ENCODE peak calls at places on chromosomes 13 and 19, in seven cellular contexts. J, K, P, O, I, A and W are unnamed samples.

GRCh38 chr19:50328257-50329145 is 676 bp downstream of the KCNC3 start:
- DNase-seq in O (no peak), I (no peak), A (no peak), J (peak; percentile 50), K (no peak), P (no peak), W (no peak)

GRCh38 chr19:8515317-8515716 is 1.4 kb upstream of the ZNF414 start:
- DNase-seq in O (no peak), P (no peak), K (no peak), I (no peak), J (no peak), A (peak; percentile 73), W (no peak)

GRCh38 chr13:25406377-25406776 is 34.6 kb downstream of the ATP8A2 start:
- DNase-seq in P (no peak), J (peak; percentile 16), A (no peak), K (peak; percentile 7), O (peak; percentile 75), I (no peak), W (no peak)

GRCh38 chr19:52670046-52670445 is 31.9 kb upstream of the ZNF83 start:
- DNase-seq in O (no peak), I (no peak), P (no peak), A (no peak), K (peak; percentile 92), J (no peak), W (no peak)

GRCh38 chr13:99813346-99814095 is 158.0 kb downstream of the ZIC5 start:
- DNase-seq in O (no peak), I (no peak), P (no peak), J (no peak), A (no peak), K (no peak), W (no peak)

GRCh38 chr19:20513179-20513934 is 52.2 kb downstream of the ZNF737 start:
- DNase-seq in K (no peak), P (no peak), I (no peak), J (no peak), A (no peak), O (peak; percentile 11), W (no peak)

GRCh38 chr13:97109841-97110492 is 112.2 kb upstream of the MBNL2 start:
- DNase-seq in K (peak; percentile 89), I (peak; percentile 66), A (peak; percentile 96), J (peak; percentile 88), P (peak; percentile 74), O (peak; percentile 93), W (no peak)

GRCh38 chr19:4870025-4870700 is 2.7 kb upstream of the PLIN3 start:
- DNase-seq in O (peak; percentile 44), P (no peak), K (peak; percentile 89), I (no peak), A (peak; percentile 68), J (peak; percentile 62), W (no peak)

GRCh38 chr13:111880185-111880584 is 186.8 kb upstream of the SOX1 start:
- DNase-seq in P (no peak), O (no peak), J (no peak), K (no peak), I (no peak), A (no peak), W (peak; percentile 55)

GRCh38 chr19:7734220-7735203 is 2.6 kb upstream of the CLEC4G start:
- DNase-seq in O (no peak), J (no peak), I (no peak), P (no peak), K (peak; percentile 4), A (no peak), W (no peak)

GRCh38 chr13:26050568-26051230 is 1.1 kb downstream of the SHISA2 start:
- DNase-seq in O (peak; percentile 91), J (peak; percentile 28), A (no peak), P (peak; percentile 30), K (no peak), I (no peak), W (peak; percentile 49)

GRCh38 chr19:43695985-43696729 is 19.7 kb upstream of the IRGC start:
- DNase-seq in I (no peak), O (no peak), J (no peak), P (no peak), A (no peak), K (no peak), W (no peak)

GRCh38 chr13:52455677-52456041 is 381 bp downstream of the CKAP2 start:
- DNase-seq in O (peak; percentile 75), I (peak; percentile 19), P (peak; percentile 76), K (peak; percentile 50), J (peak; percentile 83), A (peak; percentile 87), W (peak; percentile 88)

GRCh38 chr19:52809801-52810200 is 11.6 kb downstream of the ZNF28 start:
- DNase-seq in P (no peak), A (no peak), J (no peak), O (no peak), I (no peak), K (no peak), W (no peak)

GRCh38 chr13:27969073-27969865 is at the start of gene CDX2:
- DNase-seq in O (no peak), J (no peak), I (no peak), P (no peak), K (no peak), A (no peak), W (no peak)

GRCh38 chr13:49304763-49305695 is 57.3 kb downstream of the CDADC1 start:
- DNase-seq in K (no peak), O (no peak), J (no peak), I (no peak), A (no peak), P (no peak), W (peak; percentile 84)

GRCh38 chr19:33344210-33344609 is 29.3 kb upstream of the CEBPG start:
- DNase-seq in J (no peak), P (peak; percentile 18), O (no peak), A (no peak), K (no peak), I (no peak), W (no peak)

GRCh38 chr19:54160182-54160811 is 776 bp upstream of the LENG1 start:
- DNase-seq in K (peak; percentile 20), J (peak; percentile 26), O (no peak), I (no peak), A (no peak), P (no peak), W (no peak)

GRCh38 chr19:14053032-14053431 is 8.8 kb downstream of the PALM3 start:
- DNase-seq in P (no peak), I (no peak), A (no peak), O (no peak), K (no peak), J (no peak), W (no peak)

GRCh38 chr13:67440240-67440639 is 210.1 kb upstream of the PCDH9 start:
- DNase-seq in K (no peak), J (no peak), I (no peak), O (no peak), A (no peak), P (no peak), W (no peak)

GRCh38 chr19:33266971-33267484 is 35.3 kb downstream of the CEBPA start:
- DNase-seq in A (peak; percentile 40), P (no peak), O (no peak), K (no peak), J (no peak), I (no peak), W (no peak)

GRCh38 chr13:51763486-51763885 is 40.5 kb downstream of the DHRS12 start:
- DNase-seq in K (no peak), J (no peak), P (no peak), A (no peak), O (no peak), I (no peak), W (peak; percentile 76)

GRCh38 chr19:3224346-3225325 is at the start of gene CELF5:
- DNase-seq in I (no peak), A (no peak), P (peak; percentile 67), J (peak; percentile 73), O (peak; percentile 66), K (no peak), W (no peak)

DNA sequence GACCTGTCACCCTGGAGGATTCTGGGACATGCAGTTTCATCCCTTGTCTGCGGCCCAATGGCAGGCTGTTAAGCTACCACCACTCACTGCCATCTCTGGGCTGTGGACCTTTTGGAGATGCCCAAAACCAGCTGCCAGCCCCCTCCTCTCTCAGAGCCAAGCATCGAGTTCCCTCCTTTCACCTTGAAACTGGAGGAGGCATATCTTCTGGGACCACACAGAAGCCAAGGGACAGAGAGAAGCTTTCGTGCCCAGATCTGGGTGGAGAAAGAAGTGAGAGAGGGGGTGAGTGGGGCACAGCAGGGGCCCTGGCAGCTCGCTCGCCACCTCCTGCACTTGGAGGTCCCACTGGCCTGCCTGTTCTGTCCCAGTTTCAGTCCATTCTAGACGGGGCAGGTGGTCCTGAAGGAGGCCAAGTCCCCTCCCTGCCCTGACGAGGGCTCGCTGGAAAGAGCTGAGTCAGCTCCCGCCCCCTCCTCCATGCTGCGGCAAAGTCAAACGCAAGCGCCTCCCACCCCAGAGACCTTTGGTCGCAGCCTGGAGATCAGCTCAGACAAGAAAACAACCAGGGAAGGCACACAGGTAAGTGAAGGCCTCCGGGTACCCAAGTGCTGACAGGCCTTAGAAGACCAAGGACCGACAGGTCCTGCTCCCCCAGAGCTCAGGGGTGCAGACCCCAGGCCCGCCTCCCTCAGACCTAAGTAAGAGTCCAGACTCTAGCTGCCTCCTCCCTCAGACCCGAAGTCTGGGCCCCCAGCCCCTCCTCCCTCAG is 3.8 kb downstream of the BCAT2 start:
- DNase-seq in I (no peak), P (peak; percentile 68), O (peak; percentile 41), K (peak; percentile 36), A (no peak), J (peak; percentile 77), W (no peak)
- H3K4me3 ChIP-seq in I (no peak overlapping the region), P (no peak overlapping the region), O (no peak overlapping the region), K (no peak overlapping the region), A (no peak overlapping the region), J (no peak overlapping the region), W (no peak overlapping the region)

GRCh38 chr13:95679722-95680121 is 2.8 kb downstream of the DNAJC3 start:
- DNase-seq in K (no peak), I (no peak), P (no peak), A (no peak), J (no peak), O (no peak), W (no peak)
- H3K4me3 ChIP-seq in K (no peak overlapping the region), I (no peak overlapping the region), P (no peak overlapping the region), A (no peak overlapping the region), J (no peak overlapping the region), O (no peak overlapping the region), W (no peak overlapping the region)

GRCh38 chr19:853014-853553 is 981 bp downstream of the ELANE start:
- DNase-seq in K (no peak), P (no peak), J (no peak), A (no peak), O (no peak), I (no peak), W (no peak)
- H3K4me3 ChIP-seq in K (no peak overlapping the region), P (no peak overlapping the region), J (no peak overlapping the region), A (no peak overlapping the region), O (no peak overlapping the region), I (no peak overlapping the region), W (peak overlapping the region; percentile 3)

DNA sequence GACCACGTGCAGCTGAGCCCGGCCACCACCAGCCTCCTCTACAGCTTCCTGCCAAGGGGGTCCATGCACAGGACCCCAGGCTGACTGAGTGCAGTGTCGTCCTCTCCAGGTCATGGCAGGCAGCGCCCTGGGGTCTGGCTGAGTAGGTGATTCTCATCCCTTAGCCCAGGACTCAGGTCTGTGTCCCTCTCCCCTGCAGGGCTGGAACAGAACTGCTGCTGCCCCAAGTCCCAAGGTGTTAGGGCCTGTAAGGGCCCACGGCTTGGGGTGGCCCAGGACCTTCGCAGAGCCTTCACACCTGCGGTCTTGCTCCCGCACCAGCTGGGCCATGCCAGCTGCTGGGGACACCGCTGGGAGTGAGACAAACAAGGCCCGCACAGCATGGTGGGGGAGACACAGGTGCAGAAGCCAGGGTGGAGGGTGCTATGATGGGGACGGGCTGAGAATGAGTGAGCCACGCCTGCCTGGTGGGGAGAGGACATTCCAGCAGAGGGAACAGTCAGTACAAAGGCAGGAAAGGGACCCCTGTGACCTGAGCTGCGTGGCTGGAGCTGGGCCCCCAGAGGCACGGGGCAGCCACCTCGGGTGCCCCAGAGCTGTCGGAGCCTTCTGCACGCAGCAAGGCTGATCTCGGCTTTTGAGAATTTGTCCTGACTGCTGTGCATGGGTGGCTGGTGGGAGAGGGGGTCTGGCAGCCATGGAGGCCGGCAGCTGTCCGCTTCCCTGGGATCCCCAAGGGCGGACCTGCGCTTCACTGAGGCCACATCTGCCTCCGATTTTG is 11.9 kb downstream of the PLEKHF1 start:
- DNase-seq in J (no peak), I (no peak), P (no peak), O (no peak), K (no peak), A (no peak), W (no peak)
- H3K4me3 ChIP-seq in J (no peak overlapping the region), I (no peak overlapping the region), P (no peak overlapping the region), O (no peak overlapping the region), K (no peak overlapping the region), A (no peak overlapping the region), W (no peak overlapping the region)